ENCODE peak calls at places on chromosomes 7 and 10, in nine cellular contexts. O is A549; K is coronary artery; Y is DND-41; R is bronchial epithelial cell; N is fibroblast of lung; E is prostate gland; T is CD8-positive, alpha-beta T cell; A is fibroblast of the aortic adventitia. S is an unnamed sample.

GRCh38 chr10:24790599-24790998 is 66.9 kb upstream of the ARHGAP21 start:
- DNase-seq in O (no peak), K (no peak), Y (no peak), R (no peak), N (no peak), E (no peak), T (no peak), A (no peak), S (no peak)

GRCh38 chr10:12782537-12782936 is 219.0 kb downstream of the CCDC3 start:
- DNase-seq in O (peak), K (no peak), Y (peak), R (peak), N (peak), E (peak), T (no peak), A (peak), S (peak)

GRCh38 chr7:70113543-70113942 is 515.3 kb downstream of the AUTS2 start:
- DNase-seq in O (no peak), K (no peak), Y (no peak), R (no peak), N (no peak), E (no peak), T (no peak), A (no peak), S (no peak)

GRCh38 chr10:50316169-50316568 is 64.9 kb upstream of the ASAH2 start:
- DNase-seq in O (no peak), K (no peak), Y (no peak), R (no peak), N (no peak), E (no peak), T (no peak), A (no peak), S (peak)

GRCh38 chr10:114402871-114403544 is 1.3 kb downstream of the AFAP1L2 start:
- DNase-seq in O (no peak), K (peak), Y (no peak), R (no peak), N (no peak), E (no peak), T (no peak), A (no peak), S (no peak)

GRCh38 chr10:23331567-23332290 is 12.9 kb downstream of the C10orf67 start:
- DNase-seq in O (no peak), K (no peak), Y (no peak), R (peak), N (peak), E (no peak), T (no peak), A (peak), S (peak)

GRCh38 chr7:142425281-142425680 is 167.4 kb upstream of the PRSS58 start:
- DNase-seq in O (no peak), K (no peak), Y (peak), R (no peak), N (no peak), E (no peak), T (no peak), A (no peak), S (no peak)

GRCh38 chr10:133379152-133379800 is at the start of gene PAOX:
- DNase-seq in O (peak), K (no peak), Y (no peak), R (peak), N (peak), E (peak), T (peak), A (peak), S (peak)

GRCh38 chr10:69224862-69225657 is 4.9 kb downstream of the HKDC1 start:
- DNase-seq in O (no peak), K (no peak), Y (peak), R (peak), N (no peak), E (no peak), T (no peak), A (no peak), S (no peak)

GRCh38 chr7:153043440-153043839 is 283.9 kb downstream of the ACTR3B start:
- DNase-seq in O (no peak), K (no peak), Y (no peak), R (no peak), N (no peak), E (no peak), T (no peak), A (no peak), S (no peak)

GRCh38 chr10:93851169-93851568 is 42.6 kb upstream of the SLC35G1 start:
- DNase-seq in O (no peak), K (no peak), Y (no peak), R (no peak), N (no peak), E (no peak), T (no peak), A (no peak), S (no peak)

GRCh38 chr10:126972622-126973414 is 67.6 kb downstream of the DOCK1 start:
- DNase-seq in O (peak), K (no peak), Y (no peak), R (peak), N (peak), E (no peak), T (no peak), A (peak), S (peak)

GRCh38 chr10:44851413-44851812 is 59.7 kb upstream of the TMEM72 start:
- DNase-seq in O (no peak), K (no peak), Y (no peak), R (no peak), N (no peak), E (no peak), T (no peak), A (no peak), S (no peak)

GRCh38 chr10:114766470-114766869 is 55.1 kb upstream of the FHIP2A start:
- DNase-seq in O (no peak), K (no peak), Y (no peak), R (no peak), N (peak), E (no peak), T (no peak), A (no peak), S (no peak)

GRCh38 chr7:16465469-16466086 is at the start of gene SOSTDC1:
- DNase-seq in O (no peak), K (no peak), Y (no peak), R (peak), N (peak), E (peak), T (no peak), A (peak), S (peak)

GRCh38 chr7:83060218-83060617 is 102.5 kb downstream of the PCLO start:
- DNase-seq in O (no peak), K (no peak), Y (no peak), R (no peak), N (no peak), E (no peak), T (no peak), A (no peak), S (peak)

GRCh38 chr10:69047111-69047837 is 40.6 kb upstream of the SRGN start:
- DNase-seq in O (no peak), K (no peak), Y (no peak), R (no peak), N (no peak), E (no peak), T (no peak), A (no peak), S (peak)

GRCh38 chr7:55325371-55325792 is 39.8 kb upstream of the LANCL2 start:
- DNase-seq in O (no peak), K (no peak), Y (no peak), R (peak), N (peak), E (no peak), T (no peak), A (peak), S (peak)

GRCh38 chr10:47223236-47223635 is 76.8 kb upstream of the GDF10 start:
- DNase-seq in O (no peak), K (no peak), Y (no peak), R (no peak), N (no peak), E (no peak), T (no peak), A (no peak), S (no peak)

GRCh38 chr10:12405342-12406320 is 56.3 kb downstream of the CAMK1D start:
- DNase-seq in O (peak), K (peak), Y (no peak), R (peak), N (no peak), E (peak), T (no peak), A (no peak), S (no peak)

GRCh38 chr10:56633876-56634452 is 272.9 kb upstream of the ZWINT start:
- DNase-seq in O (no peak), K (no peak), Y (no peak), R (no peak), N (no peak), E (no peak), T (no peak), A (no peak), S (no peak)

GRCh38 chr7:143318661-143319060 is 2.8 kb downstream of the CLCN1 start:
- DNase-seq in O (no peak), K (no peak), Y (no peak), R (peak), N (peak), E (peak), T (no peak), A (peak), S (peak)

GRCh38 chr10:2839081-2839725 is 228.1 kb upstream of the PFKP start:
- DNase-seq in O (peak), K (no peak), Y (peak), R (no peak), N (no peak), E (peak), T (no peak), A (peak), S (peak)

GRCh38 chr10:69685802-69686585 is 55.9 kb downstream of the FAM241B start:
- DNase-seq in O (no peak), K (no peak), Y (no peak), R (peak), N (no peak), E (peak), T (no peak), A (no peak), S (peak)

GRCh38 chr7:121126801-121127534 is 138.5 kb downstream of the CPED1 start:
- DNase-seq in O (no peak), K (no peak), Y (no peak), R (peak), N (peak), E (no peak), T (no peak), A (peak), S (peak)

DNA sequence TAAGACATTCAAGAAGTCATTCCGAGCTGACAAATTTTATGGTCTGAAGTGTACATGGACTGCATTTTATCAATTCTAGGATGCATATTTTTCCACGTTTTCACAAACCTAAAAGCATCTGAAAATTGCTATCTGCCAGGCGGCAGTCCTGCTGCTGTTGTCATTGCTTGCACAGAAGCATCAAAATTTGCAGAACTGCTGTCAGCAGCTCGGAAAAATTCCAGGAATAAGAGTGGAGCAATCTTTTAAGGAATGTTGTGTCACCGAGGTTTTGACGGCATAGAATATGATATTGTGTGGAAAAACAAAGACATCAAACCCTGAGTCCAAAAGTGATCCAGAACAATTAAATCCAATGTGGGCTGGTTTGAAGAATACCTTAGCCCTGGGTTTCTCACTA is 61.4 kb downstream of the CHCHD3 start:
- DNase-seq in O (no peak), K (no peak), Y (no peak), R (no peak), N (no peak), E (no peak), T (no peak), A (no peak), S (peak)
- TF ChIP-seq CTCF in O (no peak), K (no peak), Y (no peak), R (no peak), N (no peak), E (no peak), T (no peak), A (no peak), S (no peak)

GRCh38 chr7:36048141-36048901 is 104.7 kb upstream of the EEPD1 start:
- DNase-seq in O (no peak), K (no peak), Y (no peak), R (peak), N (peak), E (peak), T (no peak), A (peak), S (peak)
- H3K4me3 ChIP-seq in O (no peak), K (no peak), Y (no peak), R (no peak), N (no peak), E (no peak), T (no peak), A (no peak), S (no peak)

GRCh38 chr10:72260588-72261322 is 13.0 kb upstream of the DDIT4 start:
- DNase-seq in O (peak), K (peak), Y (peak), R (peak), N (peak), E (peak), T (peak), A (peak), S (peak)
- TF ChIP-seq CTCF in O (no peak), K (no peak), Y (peak), R (peak), N (no peak), E (no peak), T (no peak), A (no peak), S (peak)

GRCh38 chr7:77839919-77840318 is 41.3 kb downstream of the PHTF2 start:
- DNase-seq in O (no peak), K (no peak), Y (no peak), R (no peak), N (no peak), E (no peak), T (no peak), A (no peak), S (no peak)
- H3K4me3 ChIP-seq in O (no peak), K (no peak), Y (no peak), R (no peak), N (no peak), E (no peak), T (no peak), A (no peak), S (no peak)

S was measured in choroid plexus epithelial cell.